ENCODE peak calls at places on chromosomes 4 and X, in five cellular contexts. Q is neural progenitor cell, G is K562, B is fibroblast of lung, E is HepG2. O is an unnamed sample.

GRCh38 chrX:120560405-120560841 is 339 bp downstream of the CUL4B start:
- DNase-seq in B (peak; percentile 47), E (peak; percentile 32), G (no peak), Q (no peak), O (peak; percentile 54)

GRCh38 chrX:40468033-40468979 is 112.5 kb upstream of the ATP6AP2 start:
- DNase-seq in G (peak; percentile 51), B (peak; percentile 7), E (peak; percentile 86), Q (peak; percentile 72), O (peak; percentile 48)

GRCh38 chrX:134600714-134601113 is 57.6 kb downstream of the PLAC1 start:
- DNase-seq in B (peak; percentile 69), Q (no peak), E (no peak), G (no peak), O (no peak)

GRCh38 chr4:39548425-39549067 is 21.3 kb upstream of the UGDH start:
- DNase-seq in B (no peak), E (no peak), Q (no peak), G (no peak), O (no peak)

GRCh38 chr4:145619639-145619996 is 433 bp downstream of the MMAA start:
- DNase-seq in B (peak; percentile 59), G (no peak), E (peak; percentile 81), Q (no peak), O (peak; percentile 83)

GRCh38 chr4:145821771-145822170 is 116.9 kb downstream of the ZNF827 start:
- DNase-seq in Q (no peak), E (no peak), B (no peak), G (no peak), O (no peak)

GRCh38 chr4:38101563-38101962 is 141.4 kb downstream of the PTTG2 start:
- DNase-seq in G (no peak), Q (no peak), E (no peak), B (no peak), O (no peak)

GRCh38 chrX:68895339-68896250 is 66.8 kb downstream of the EFNB1 start:
- DNase-seq in B (peak; percentile 63), G (peak; percentile 5), Q (no peak), E (peak; percentile 3), O (no peak)

GRCh38 chrX:149540133-149540620 is 635 bp upstream of the EOLA1 start:
- DNase-seq in B (peak; percentile 91), G (peak; percentile 91), E (peak; percentile 70), Q (peak; percentile 95), O (peak; percentile 96)

GRCh38 chr4:28973591-28974350 is 1746.4 kb upstream of the PCDH7 start:
- DNase-seq in Q (no peak), E (no peak), B (peak; percentile 6), G (no peak), O (no peak)

GRCh38 chr4:38948551-38948950 is 80.9 kb downstream of the FAM114A1 start:
- DNase-seq in E (no peak), Q (no peak), B (peak; percentile 97), G (no peak), O (no peak)

GRCh38 chr4:56506110-56506705 is 617 bp downstream of the ARL9 start:
- DNase-seq in Q (peak; percentile 65), B (peak; percentile 13), G (no peak), E (no peak), O (no peak)

GRCh38 chr4:159487284-159487747 is 384.4 kb downstream of the RAPGEF2 start:
- DNase-seq in G (peak; percentile 78), Q (peak; percentile 85), B (peak; percentile 83), E (peak; percentile 68), O (peak; percentile 84)

GRCh38 chr4:15488658-15489470 is 19.2 kb downstream of the CC2D2A start:
- DNase-seq in G (no peak), B (peak; percentile 98), Q (no peak), E (no peak), O (no peak)

GRCh38 chr4:115929373-115929772 is 816.0 kb upstream of the NDST4 start:
- DNase-seq in B (no peak), Q (no peak), G (no peak), E (no peak), O (no peak)

GRCh38 chrX:24282381-24283121 is 31.3 kb downstream of the SUPT20HL2 start:
- DNase-seq in B (peak; percentile 51), Q (peak; percentile 55), E (no peak), G (no peak), O (peak; percentile 17)

GRCh38 chrX:119942831-119943184 is 743 bp downstream of the NKAP start:
- DNase-seq in Q (no peak), B (no peak), G (no peak), E (peak; percentile 9), O (peak; percentile 48)

GRCh38 chr4:2827874-2828751 is 15.5 kb upstream of the ADD1 start:
- DNase-seq in G (no peak), B (no peak), E (no peak), Q (no peak), O (no peak)

GRCh38 chr4:156941940-156942548 is 29.6 kb downstream of the PDGFC start:
- DNase-seq in B (peak; percentile 97), Q (peak; percentile 71), E (peak; percentile 98), G (no peak), O (no peak)

DNA sequence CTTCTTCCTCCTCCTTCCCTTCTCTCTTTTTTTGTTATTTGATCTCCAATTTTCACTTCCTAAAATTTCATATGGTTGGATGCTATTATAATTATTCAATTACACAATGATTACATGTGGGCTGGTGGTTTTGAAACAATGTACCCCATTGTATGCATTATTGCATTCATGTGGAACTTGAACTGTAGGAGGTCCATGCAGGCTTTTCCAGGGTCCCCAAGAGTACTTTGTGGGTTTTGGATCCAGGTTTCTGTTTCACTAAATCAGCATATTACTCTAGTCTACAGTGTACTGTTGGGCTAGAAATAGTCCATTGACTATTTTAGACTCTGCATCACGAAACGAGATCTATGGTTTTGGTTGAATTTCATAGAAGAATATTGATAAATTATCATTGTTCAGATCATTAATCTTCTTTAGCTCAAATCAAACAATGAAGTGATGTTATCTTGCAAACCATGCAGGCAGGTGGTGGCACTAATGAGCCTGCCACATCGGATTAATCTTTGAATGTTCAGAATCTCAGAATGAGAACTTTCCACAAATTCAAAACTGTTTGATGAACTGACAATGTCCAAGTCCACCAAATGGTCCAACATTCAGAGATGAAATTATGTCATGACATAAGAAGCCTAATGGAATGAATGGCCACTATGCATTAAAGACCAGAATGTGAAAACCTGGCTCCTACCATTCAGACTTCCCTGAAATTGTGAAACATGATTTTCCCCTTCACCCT is 67.7 kb downstream of the SORBS2 start:
- DNase-seq in B (no peak), Q (no peak), E (peak; percentile 37), G (no peak), O (no peak)
- H3K9ac ChIP-seq in B (no peak overlapping the region), Q (no peak overlapping the region), E (no peak overlapping the region), G (no peak overlapping the region), O (no peak overlapping the region)

GRCh38 chrX:101408530-101408836 is 461 bp downstream of the HNRNPH2 start:
- DNase-seq in Q (no peak), G (no peak), E (no peak), B (no peak), O (no peak)
- H3K4me3 ChIP-seq in Q (peak overlapping the region; percentile 74), G (peak overlapping the region; percentile 71), E (peak overlapping the region; percentile 66), B (peak overlapping the region; percentile 82), O (peak overlapping the region; percentile 73)

DNA sequence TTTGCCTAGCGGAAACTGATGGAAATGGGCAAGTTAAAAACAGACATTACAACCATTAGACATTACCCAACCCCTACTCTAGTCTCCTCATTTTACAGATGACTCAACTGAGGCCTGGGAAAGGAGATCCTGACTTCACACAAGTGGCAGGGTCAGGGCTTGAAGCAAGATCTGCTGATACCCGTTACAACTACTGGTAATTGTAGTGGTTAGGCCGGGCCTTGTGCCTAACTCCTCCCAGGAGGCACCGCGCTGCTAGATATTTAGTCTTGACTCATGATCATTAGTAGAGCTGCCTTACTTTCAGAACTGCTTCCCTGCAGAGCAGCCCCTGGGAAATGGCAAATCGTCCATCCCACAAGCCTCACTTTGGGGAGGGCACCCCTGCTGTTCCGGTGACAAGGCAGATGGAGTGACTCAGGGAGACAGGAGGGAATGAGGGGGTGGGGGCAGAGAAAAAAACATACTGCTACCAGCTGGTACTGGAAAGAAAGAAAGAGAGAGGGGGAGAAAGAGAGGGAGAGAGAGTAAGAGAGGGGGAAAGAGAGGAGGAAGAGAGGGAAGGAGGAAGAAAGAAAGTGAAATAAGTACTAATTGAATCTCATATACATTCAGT is 12.2 kb downstream of the ARHGEF6 start:
- DNase-seq in G (peak; percentile 87), E (no peak), B (peak; percentile 92), Q (no peak), O (no peak)
- H2AFZ ChIP-seq in G (peak overlapping the region; percentile 89), E (no peak overlapping the region), B (no peak overlapping the region), Q (no peak overlapping the region), O (no peak overlapping the region)

GRCh38 chr4:4386296-4386735 is 586 bp upstream of the NSG1 start:
- DNase-seq in G (no peak), B (no peak), E (no peak), Q (peak; percentile 65), O (no peak)
- H3K9ac ChIP-seq in G (no peak overlapping the region), B (no peak overlapping the region), E (no peak overlapping the region), Q (no peak overlapping the region), O (no peak overlapping the region)

DNA sequence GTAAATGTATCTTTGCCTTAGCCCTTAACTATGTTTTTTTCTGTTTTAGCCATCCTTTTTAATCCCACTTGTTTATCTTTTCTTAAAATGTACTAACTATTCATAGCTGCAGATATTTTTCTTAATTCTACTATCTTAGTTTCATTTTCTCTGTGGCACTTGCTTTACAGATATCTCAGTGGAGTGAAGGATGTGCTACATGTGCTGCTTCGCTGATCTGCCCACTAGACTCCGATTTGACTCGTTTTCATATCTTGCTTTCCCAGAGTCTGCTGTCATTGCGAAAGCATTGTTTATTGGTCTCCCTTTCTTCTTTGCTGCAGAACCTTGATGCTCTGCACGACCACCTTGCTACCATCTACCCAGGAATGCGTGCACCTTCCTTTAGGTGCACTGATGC is 30.6 kb downstream of the GUCY1B1 start:
- DNase-seq in E (no peak), B (peak; percentile 17), Q (no peak), G (no peak), O (peak; percentile 89)
- H3K4me3 ChIP-seq in E (no peak overlapping the region), B (no peak overlapping the region), Q (no peak overlapping the region), G (no peak overlapping the region), O (peak overlapping the region; percentile 61)

GRCh38 chr4:188941524-188942109 is 802.4 kb downstream of the TRIML1 start:
- DNase-seq in B (peak; percentile 98), E (no peak), Q (no peak), G (no peak), O (no peak)
- H2AFZ ChIP-seq in B (no peak overlapping the region), E (no peak overlapping the region), Q (no peak overlapping the region), G (no peak overlapping the region), O (no peak overlapping the region)

DNA sequence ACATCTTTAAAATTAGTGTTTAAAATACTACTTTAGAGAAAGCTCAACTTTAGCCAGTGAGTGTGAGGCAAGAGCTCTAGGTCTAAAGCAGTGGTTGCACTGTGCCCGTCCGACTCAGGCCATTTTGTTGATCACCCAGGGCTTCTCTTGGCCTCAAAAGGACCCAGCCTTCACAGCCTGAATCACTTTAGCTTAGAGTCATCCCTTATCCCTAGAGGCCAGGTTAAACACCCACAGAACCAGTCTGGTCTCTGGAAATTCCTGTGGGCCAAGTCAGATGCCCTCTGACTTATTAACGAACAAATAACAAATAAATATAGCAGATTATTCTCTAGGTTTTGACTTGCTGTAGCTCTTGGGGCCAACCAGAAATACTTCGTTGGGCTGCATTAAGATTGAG is 102.3 kb downstream of the WWC2 start:
- DNase-seq in G (no peak), B (peak; percentile 57), Q (no peak), E (no peak), O (no peak)
- H3K9ac ChIP-seq in G (no peak overlapping the region), B (no peak overlapping the region), Q (no peak overlapping the region), E (no peak overlapping the region), O (no peak overlapping the region)

O was measured in Karpas-422.